ENCODE peak calls at places on chromosomes 3 and 15, in six cellular contexts. W is lower lobe of right lung, J is cardiac muscle cell, U is retinal pigment epithelial cell, V is endodermal cell, P is foreskin fibroblast. E is an unnamed sample.

GRCh38 chr15:64288577-64288976 is 67.4 kb downstream of the CSNK1G1 start:
- DNase-seq in W (no peak), J (no peak), U (no peak), V (no peak), P (peak; percentile 26), E (no peak)

GRCh38 chr15:90414408-90415028 is 26.5 kb downstream of the IQGAP1 start:
- DNase-seq in W (no peak), J (peak; percentile 42), U (no peak), V (no peak), P (no peak), E (no peak)

GRCh38 chr3:43862992-43863805 is 172.5 kb downstream of the ABHD5 start:
- DNase-seq in W (no peak), J (no peak), U (no peak), V (peak; percentile 52), P (no peak), E (no peak)

GRCh38 chr15:74040115-74040850 is 42.1 kb downstream of the GOLGA6A start:
- DNase-seq in W (no peak), J (peak; percentile 99), U (no peak), V (peak; percentile 63), P (peak; percentile 92), E (no peak)

GRCh38 chr3:55468251-55468650 is 18.9 kb downstream of the WNT5A start:
- DNase-seq in W (no peak), J (no peak), U (no peak), V (no peak), P (no peak), E (no peak)

GRCh38 chr15:85852969-85853368 is 58.2 kb upstream of the KLHL25 start:
- DNase-seq in W (no peak), J (no peak), U (no peak), V (peak; percentile 24), P (no peak), E (no peak)

GRCh38 chr3:110243081-110243480 is 828.5 kb upstream of the NECTIN3 start:
- DNase-seq in W (no peak), J (peak; percentile 82), U (peak; percentile 88), V (no peak), P (peak; percentile 69), E (no peak)

GRCh38 chr3:4994823-4995499 is 15.7 kb downstream of the BHLHE40 start:
- DNase-seq in W (no peak), J (peak; percentile 80), U (peak; percentile 94), V (peak; percentile 72), P (peak; percentile 79), E (peak; percentile 54)

GRCh38 chr15:65115542-65115941 is 542 bp upstream of the UBAP1L start:
- DNase-seq in W (no peak), J (no peak), U (peak; percentile 49), V (no peak), P (peak; percentile 3), E (no peak)

GRCh38 chr15:59885832-59886231 is 118.3 kb upstream of the FOXB1 start:
- DNase-seq in W (no peak), J (peak; percentile 43), U (no peak), V (peak; percentile 60), P (peak; percentile 12), E (no peak)

GRCh38 chr3:12947504-12948369 is 106.4 kb upstream of the RPL32 start:
- DNase-seq in W (peak; percentile 70), J (peak; percentile 83), U (peak; percentile 45), V (peak; percentile 77), P (peak; percentile 78), E (no peak)

GRCh38 chr3:12946134-12946533 is 104.8 kb upstream of the RPL32 start:
- DNase-seq in W (no peak), J (no peak), U (no peak), V (no peak), P (no peak), E (no peak)

GRCh38 chr3:12948371-12948770 is 107.0 kb upstream of the RPL32 start:
- DNase-seq in W (no peak), J (peak; percentile 13), U (no peak), V (no peak), P (peak; percentile 76), E (no peak)

GRCh38 chr3:12946661-12947316 is 105.4 kb upstream of the RPL32 start:
- DNase-seq in W (no peak), J (no peak), U (no peak), V (no peak), P (no peak), E (no peak)

DNA sequence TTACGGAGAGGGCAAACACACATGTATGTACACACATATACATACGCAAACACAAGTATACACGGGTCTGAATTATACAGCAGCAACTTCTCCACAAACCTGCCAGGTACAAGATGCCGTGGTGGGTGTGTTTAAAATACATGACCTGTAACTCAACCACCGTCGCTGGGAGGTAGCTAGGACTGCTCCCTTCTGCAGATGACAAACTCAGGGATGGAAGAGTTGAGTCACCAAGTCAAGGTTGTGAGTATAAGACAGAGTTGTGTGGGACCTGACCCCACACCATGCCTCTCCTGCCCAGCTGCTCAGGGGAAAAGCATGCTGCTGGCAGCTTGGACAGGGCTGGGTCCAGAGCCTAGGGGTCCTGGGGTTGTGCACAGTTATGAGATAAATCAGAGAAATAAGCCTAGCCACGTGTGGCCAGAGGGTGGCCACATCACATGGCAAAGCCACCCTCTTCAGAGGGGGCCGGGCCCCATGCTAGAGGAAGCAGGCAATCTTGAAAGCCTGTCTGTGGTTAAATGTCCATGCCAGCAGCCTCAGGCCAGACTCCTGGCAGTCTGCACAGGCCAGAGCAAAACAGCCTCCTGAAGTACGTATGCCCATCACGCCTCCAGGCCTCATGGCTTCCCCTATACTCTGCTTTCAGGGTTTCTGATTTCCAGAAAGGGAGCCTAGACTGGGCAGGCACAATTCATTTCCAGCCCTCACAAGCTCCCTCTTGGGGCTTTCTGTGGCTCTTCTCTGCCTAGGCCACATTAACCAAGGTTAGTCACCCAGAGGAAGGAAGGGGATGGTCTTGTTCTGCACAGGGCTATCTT is 107.7 kb upstream of the RPL32 start:
- DNase-seq in W (peak; percentile 68), J (peak; percentile 62), U (no peak), V (no peak), P (peak; percentile 53), E (no peak)
- TF ChIP-seq CTCF in W (peak; percentile 8), J (no peak), U (peak; percentile 25), V (peak; percentile 18), P (peak; percentile 11), E (peak; percentile 16)

DNA sequence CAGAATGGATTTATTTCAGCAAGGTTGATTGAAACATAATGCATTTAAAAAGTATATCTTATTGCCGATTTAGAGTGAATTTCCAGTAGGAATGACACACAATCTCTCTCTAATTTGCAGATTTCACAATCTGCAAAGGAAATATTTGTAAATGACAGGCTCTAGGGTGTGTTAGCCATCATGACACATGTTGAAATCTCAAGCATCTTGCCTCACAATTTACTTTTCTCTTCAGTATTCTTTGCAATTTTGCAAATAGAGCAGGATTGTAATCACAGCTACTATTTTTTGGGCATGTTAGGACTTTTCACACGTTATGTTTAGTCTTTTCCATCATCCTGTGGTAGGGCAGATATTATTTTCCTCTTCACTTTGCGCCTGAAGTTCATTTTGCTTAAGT is 55.5 kb downstream of the ATP13A4 start:
- DNase-seq in W (no peak), J (no peak), U (no peak), V (no peak), P (no peak), E (no peak)
- TF ChIP-seq CTCF in W (no peak), J (no peak), U (no peak), V (no peak), P (no peak), E (no peak)

GRCh38 chr3:186259612-186260383 is 102.2 kb downstream of the DGKG start:
- DNase-seq in W (peak; percentile 82), J (peak; percentile 66), U (no peak), V (peak; percentile 97), P (peak; percentile 50), E (peak; percentile 82)

GRCh38 chr3:186264608-186265400 is 97.2 kb downstream of the DGKG start:
- DNase-seq in W (no peak), J (no peak), U (no peak), V (no peak), P (no peak), E (no peak)

GRCh38 chr3:186260726-186261125 is 101.3 kb downstream of the DGKG start:
- DNase-seq in W (no peak), J (no peak), U (no peak), V (no peak), P (no peak), E (no peak)

GRCh38 chr3:186258968-186259367 is 103.1 kb downstream of the DGKG start:
- DNase-seq in W (no peak), J (no peak), U (no peak), V (no peak), P (no peak), E (no peak)

GRCh38 chr3:186261638-186262037 is 100.4 kb downstream of the DGKG start:
- DNase-seq in W (no peak), J (peak; percentile 20), U (no peak), V (peak; percentile 76), P (no peak), E (no peak)
- TF ChIP-seq CTCF in W (no peak), J (peak; percentile 18), U (no peak), V (peak; percentile 74), P (peak; percentile 5), E (peak; percentile 57)

GRCh38 chr3:28326458-28326926 is 22.0 kb upstream of the ZCWPW2 start:
- DNase-seq in W (no peak), J (no peak), U (no peak), V (no peak), P (no peak), E (peak; percentile 9)

DNA sequence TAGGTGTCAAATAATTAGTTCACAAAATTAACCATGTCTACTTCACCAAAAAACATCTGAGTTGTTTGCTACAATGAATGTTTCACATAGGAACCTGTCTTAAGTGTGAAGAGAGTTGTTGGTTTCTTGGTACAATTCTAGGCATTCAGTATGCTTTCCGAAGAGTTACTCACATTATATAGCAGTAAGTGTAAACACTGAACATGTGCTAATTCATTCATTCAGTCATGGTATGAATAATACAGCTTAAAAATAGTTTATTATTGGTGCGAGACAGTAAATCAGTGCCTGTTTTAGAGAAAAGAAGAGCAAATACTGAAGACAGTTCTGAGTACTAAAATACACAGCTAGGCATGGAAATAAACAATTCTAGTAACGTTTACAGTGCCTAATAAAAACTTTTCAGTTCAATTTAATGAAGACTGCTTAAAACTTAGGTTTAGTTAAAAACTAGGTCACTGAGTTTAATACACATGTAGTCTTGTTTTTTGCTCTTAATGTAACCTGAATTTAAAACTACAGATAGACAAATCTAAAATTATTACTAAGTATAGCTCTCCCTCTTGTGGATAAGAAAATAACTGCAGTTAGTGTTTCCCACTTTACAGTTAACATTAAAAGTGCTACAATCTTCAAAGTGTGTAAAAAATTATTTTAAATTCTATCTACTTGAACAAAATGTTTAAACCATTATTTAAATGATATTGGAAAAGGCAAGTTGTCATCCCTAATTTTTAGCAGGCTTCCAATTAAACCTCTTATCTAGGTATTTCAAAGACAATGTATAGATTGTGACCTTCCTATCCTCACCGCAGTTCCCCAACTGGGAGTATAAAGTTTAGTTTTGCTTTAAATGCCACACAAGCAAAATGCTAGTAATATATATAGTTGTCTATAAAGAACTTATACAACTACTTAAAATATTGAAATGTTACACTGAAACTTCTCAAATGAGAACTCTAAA is 20.1 kb upstream of the ZCWPW2 start:
- DNase-seq in W (no peak), J (peak; percentile 48), U (no peak), V (no peak), P (peak; percentile 8), E (peak; percentile 9)
- TF ChIP-seq CTCF in W (peak; percentile 68), J (peak; percentile 58), U (peak; percentile 36), V (peak; percentile 89), P (peak; percentile 33), E (peak; percentile 46)

E was measured in GM06990.